ENCODE peak calls at places on chromosomes 3 and 15, in eight cellular contexts. J is breast epithelium, R is IMR-90, S is esophagus muscularis mucosa, Q is ovary, M is GM12878, G is K562, D is HepG2. P is an unnamed sample.

GRCh38 chr15:56053046-56053400 is 59.6 kb upstream of the NEDD4 start:
- DNase-seq in J (no peak), R (no peak), S (no peak), Q (no peak), M (no peak), G (no peak), D (no peak), P (no peak)

GRCh38 chr3:78670087-78670486 is 1097.7 kb downstream of the ROBO1 start:
- DNase-seq in J (no peak), R (no peak), S (no peak), Q (no peak), M (no peak), G (no peak), D (no peak), P (no peak)

GRCh38 chr15:52100807-52101206 is 11.8 kb downstream of the BCL2L10 start:
- DNase-seq in J (no peak), R (peak), S (no peak), Q (peak), M (peak), G (peak), D (no peak), P (peak)

GRCh38 chr3:194141415-194142155 is 5.6 kb downstream of the HES1 start:
- DNase-seq in J (peak), R (peak), S (peak), Q (peak), M (no peak), G (peak), D (peak), P (peak)

GRCh38 chr3:53938645-53939044 is 47.0 kb upstream of the SELENOK start:
- DNase-seq in J (no peak), R (peak), S (no peak), Q (no peak), M (no peak), G (peak), D (peak), P (peak)

GRCh38 chr15:64634020-64634419 is 141.4 kb downstream of the RBPMS2 start:
- DNase-seq in J (no peak), R (no peak), S (no peak), Q (no peak), M (peak), G (no peak), D (peak), P (no peak)

GRCh38 chr3:178699810-178700209 is 163.6 kb downstream of the KCNMB2 start:
- DNase-seq in J (no peak), R (no peak), S (no peak), Q (no peak), M (no peak), G (no peak), D (no peak), P (no peak)

GRCh38 chr3:51927095-51927977 is 14.4 kb downstream of the RRP9 start:
- DNase-seq in J (no peak), R (no peak), S (no peak), Q (no peak), M (no peak), G (no peak), D (no peak), P (no peak)

GRCh38 chr3:93973160-93974126 is at the start of gene PROS1:
- DNase-seq in J (peak), R (peak), S (peak), Q (peak), M (no peak), G (peak), D (peak), P (peak)

GRCh38 chr15:63067976-63068743 is 25.6 kb downstream of the TPM1 start:
- DNase-seq in J (no peak), R (no peak), S (no peak), Q (no peak), M (no peak), G (no peak), D (no peak), P (no peak)

GRCh38 chr15:63063164-63063756 is 20.7 kb downstream of the TPM1 start:
- DNase-seq in J (no peak), R (no peak), S (no peak), Q (no peak), M (no peak), G (no peak), D (no peak), P (no peak)

GRCh38 chr15:63065262-63066234 is 23.0 kb downstream of the TPM1 start:
- DNase-seq in J (no peak), R (no peak), S (no peak), Q (no peak), M (no peak), G (no peak), D (no peak), P (no peak)

GRCh38 chr15:63063877-63064409 is 21.4 kb downstream of the TPM1 start:
- DNase-seq in J (no peak), R (no peak), S (no peak), Q (no peak), M (no peak), G (no peak), D (no peak), P (no peak)

GRCh38 chr15:63066302-63066701 is 23.8 kb downstream of the TPM1 start:
- DNase-seq in J (no peak), R (no peak), S (no peak), Q (no peak), M (no peak), G (no peak), D (no peak), P (no peak)
- H3K27ac ChIP-seq in J (no peak), R (peak), S (peak), Q (no peak), M (no peak), G (no peak), D (no peak), P (no peak)

GRCh38 chr3:50610992-50611463 is 546 bp downstream of the CISH start:
- DNase-seq in J (no peak), R (no peak), S (no peak), Q (no peak), M (no peak), G (no peak), D (no peak), P (no peak)

GRCh38 chr3:50612973-50613851 is 1.6 kb upstream of the CISH start:
- DNase-seq in J (no peak), R (no peak), S (no peak), Q (no peak), M (no peak), G (no peak), D (no peak), P (no peak)

GRCh38 chr3:50610181-50610971 is 1.2 kb downstream of the CISH start:
- DNase-seq in J (no peak), R (no peak), S (no peak), Q (peak), M (no peak), G (no peak), D (no peak), P (peak)

GRCh38 chr3:50611464-50612233 is at the start of gene CISH:
- DNase-seq in J (peak), R (peak), S (peak), Q (peak), M (no peak), G (peak), D (peak), P (peak)

GRCh38 chr3:50612234-50612972 is 829 bp upstream of the CISH start:
- DNase-seq in J (no peak), R (no peak), S (no peak), Q (peak), M (no peak), G (peak), D (no peak), P (no peak)
- H3K4me3 ChIP-seq in J (peak), R (peak), S (peak), Q (peak), M (peak), G (peak), D (peak), P (no peak)

GRCh38 chr3:141707741-141708203 is 30.3 kb upstream of the RNF7 start:
- DNase-seq in J (no peak), R (peak), S (peak), Q (no peak), M (no peak), G (no peak), D (no peak), P (no peak)
- TF ChIP-seq POLR2A in J (no peak), R (no peak), S (no peak), Q (no peak), M (no peak), G (no peak), D (no peak), P (no peak)

GRCh38 chr3:58231666-58232065 is 5.9 kb upstream of the ABHD6 start:
- DNase-seq in J (no peak), R (no peak), S (no peak), Q (no peak), M (no peak), G (no peak), D (no peak), P (no peak)
- H3K27ac ChIP-seq in J (no peak), R (no peak), S (no peak), Q (no peak), M (no peak), G (no peak), D (no peak), P (no peak)

GRCh38 chr3:152193673-152194267 is 75.0 kb upstream of the MBNL1 start:
- DNase-seq in J (no peak), R (no peak), S (no peak), Q (no peak), M (no peak), G (no peak), D (no peak), P (no peak)
- H3K4me3 ChIP-seq in J (peak), R (no peak), S (no peak), Q (no peak), M (peak), G (peak), D (peak), P (peak)

GRCh38 chr15:63048986-63049665 is 6.6 kb downstream of the TPM1 start:
- DNase-seq in J (no peak), R (peak), S (no peak), Q (peak), M (no peak), G (no peak), D (peak), P (peak)
- TF ChIP-seq POLR2A in J (no peak), R (no peak), S (no peak), Q (no peak), M (no peak), G (no peak), D (peak), P (no peak)

DNA sequence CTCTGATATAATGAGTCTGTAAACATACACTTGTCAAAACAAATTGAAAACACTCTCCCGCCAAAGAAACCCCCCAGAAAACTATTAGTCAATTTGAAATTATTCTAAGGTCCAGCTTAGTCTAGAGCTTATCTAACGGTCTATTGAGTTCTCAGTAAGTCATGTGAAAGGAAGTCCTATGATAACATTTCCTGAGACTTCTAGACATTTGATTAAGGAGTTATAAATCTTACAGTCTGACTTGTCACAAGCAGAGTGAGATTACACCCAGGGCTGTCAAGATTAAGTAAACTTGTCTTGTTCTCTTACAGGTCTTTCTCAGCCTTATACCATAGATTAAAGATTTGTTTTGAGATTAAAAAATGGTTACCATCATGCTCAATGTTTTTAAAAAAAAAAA is 356.2 kb downstream of the FOXP1 start:
- DNase-seq in J (no peak), R (no peak), S (no peak), Q (no peak), M (no peak), G (no peak), D (no peak), P (no peak)
- H3K27ac ChIP-seq in J (no peak), R (peak), S (peak), Q (peak), M (no peak), G (peak), D (no peak), P (no peak)

GRCh38 chr15:99074446-99074845 is 30.4 kb upstream of the SYNM start:
- DNase-seq in J (no peak), R (no peak), S (no peak), Q (no peak), M (no peak), G (no peak), D (no peak), P (no peak)

GRCh38 chr15:99073008-99073714 is 31.7 kb upstream of the SYNM start:
- DNase-seq in J (no peak), R (peak), S (no peak), Q (no peak), M (peak), G (no peak), D (no peak), P (no peak)

GRCh38 chr15:99071091-99071680 is 33.7 kb upstream of the SYNM start:
- DNase-seq in J (no peak), R (no peak), S (no peak), Q (no peak), M (no peak), G (no peak), D (no peak), P (no peak)

GRCh38 chr15:99076109-99076508 is 28.8 kb upstream of the SYNM start:
- DNase-seq in J (no peak), R (no peak), S (no peak), Q (no peak), M (no peak), G (no peak), D (no peak), P (no peak)

DNA sequence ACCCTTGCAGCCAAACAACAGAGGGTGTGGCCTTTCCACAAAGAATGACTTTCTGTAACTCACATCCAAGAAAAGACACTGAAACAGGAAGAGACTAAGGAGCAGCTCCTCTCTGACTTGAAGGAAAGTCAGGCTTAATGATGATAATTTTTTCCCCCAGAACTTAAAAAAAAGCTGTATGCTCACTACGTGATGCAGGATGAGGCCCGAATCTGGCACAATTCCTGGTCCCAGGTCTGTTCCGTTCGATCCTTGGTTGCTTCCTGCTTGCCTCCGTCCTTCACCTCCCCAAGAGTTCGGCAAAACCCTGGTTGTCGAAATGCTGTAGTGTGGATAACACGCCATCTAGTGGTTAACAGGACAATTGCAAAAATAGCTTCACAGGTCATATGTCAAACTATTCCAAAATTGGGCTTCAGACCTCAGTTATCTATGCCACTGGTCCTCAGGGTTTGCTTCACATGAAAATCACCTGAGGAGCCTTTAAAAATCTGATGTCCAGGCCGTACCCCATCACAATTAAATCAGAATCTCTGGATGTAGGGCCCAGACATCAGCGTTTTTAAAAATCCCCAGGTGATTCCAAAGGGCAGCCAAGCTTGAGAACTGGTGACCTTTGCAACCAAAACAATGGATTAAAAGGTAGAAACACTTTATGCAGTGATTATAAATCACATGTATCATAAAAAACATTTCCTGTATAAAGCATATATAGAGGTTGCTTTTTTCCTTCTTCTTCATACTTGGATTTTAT is 28.1 kb upstream of the SYNM start:
- DNase-seq in J (peak), R (peak), S (no peak), Q (peak), M (peak), G (peak), D (peak), P (peak)
- H3K4me3 ChIP-seq in J (peak), R (peak), S (peak), Q (peak), M (peak), G (no peak), D (no peak), P (no peak)

GRCh38 chr3:142029791-142030190 is 119.6 kb downstream of the TFDP2 start:
- DNase-seq in J (no peak), R (no peak), S (no peak), Q (no peak), M (no peak), G (no peak), D (no peak), P (no peak)
- TF ChIP-seq POLR2A in J (no peak), R (no peak), S (no peak), Q (no peak), M (no peak), G (no peak), D (no peak), P (no peak)

P was measured in body of pancreas.